ENCODE peak calls at places on chromosomes 6 and 20, in six cellular contexts. F is GM12891, A is breast epithelium, P is K562, D is Panc1, Z is spleen. L is an unnamed sample.
A peak's percentile ranks its signal among the peaks of the same experiment; 100 is the strongest.

GRCh38 chr6:161111256-161111655 is 119.7 kb downstream of the MAP3K4 start:
- DNase-seq in Z (no peak), P (no peak), D (no peak), F (no peak), A (no peak), L (no peak)

GRCh38 chr6:67045076-67045475 is 1338.0 kb upstream of the EYS start:
- DNase-seq in A (no peak), P (no peak), F (no peak), Z (no peak), D (no peak), L (no peak)

GRCh38 chr6:38567436-38567835 is 72.3 kb downstream of the BTBD9 start:
- DNase-seq in A (peak; percentile 71), P (no peak), D (no peak), F (no peak), Z (no peak), L (peak; percentile 9)

GRCh38 chr6:45105170-45105820 is 222.8 kb upstream of the RUNX2 start:
- DNase-seq in A (no peak), Z (no peak), F (no peak), P (no peak), D (no peak), L (no peak)

GRCh38 chr6:15363523-15364400 is 117.9 kb downstream of the JARID2 start:
- DNase-seq in D (no peak), Z (no peak), F (no peak), P (no peak), A (no peak), L (no peak)

GRCh38 chr20:12928755-12929401 is 79.9 kb upstream of the SPTLC3 start:
- DNase-seq in A (no peak), Z (no peak), P (no peak), F (no peak), D (no peak), L (no peak)

GRCh38 chr6:10412948-10413849 is 1.7 kb downstream of the TFAP2A start:
- DNase-seq in D (no peak), Z (no peak), F (no peak), A (peak; percentile 92), P (no peak), L (peak; percentile 92)

GRCh38 chr20:31833130-31833930 is 12.1 kb downstream of the FOXS1 start:
- DNase-seq in Z (peak; percentile 85), P (peak; percentile 82), D (no peak), A (no peak), F (peak; percentile 79), L (no peak)

GRCh38 chr6:14456941-14457340 is 339.4 kb downstream of the CD83 start:
- DNase-seq in A (no peak), D (no peak), F (no peak), P (no peak), Z (no peak), L (no peak)

GRCh38 chr6:90483116-90483839 is 103.6 kb downstream of the MAP3K7 start:
- DNase-seq in Z (no peak), P (no peak), A (no peak), F (no peak), D (no peak), L (no peak)

GRCh38 chr20:62887147-62887859 is 25.7 kb upstream of the TCFL5 start:
- DNase-seq in A (peak; percentile 75), F (no peak), P (no peak), Z (no peak), D (no peak), L (peak; percentile 74)

GRCh38 chr6:106125925-106126435 is 39.8 kb downstream of the PRDM1 start:
- DNase-seq in D (no peak), P (peak; percentile 35), F (no peak), A (no peak), Z (no peak), L (no peak)

GRCh38 chr6:32096394-32097258 is 12.5 kb downstream of the TNXB start:
- DNase-seq in A (no peak), P (no peak), F (no peak), D (no peak), Z (no peak), L (no peak)

GRCh38 chr6:155245871-155246270 is 17.9 kb upstream of the CLDN20 start:
- DNase-seq in F (no peak), D (no peak), Z (no peak), A (no peak), P (no peak), L (no peak)

GRCh38 chr6:44561062-44561591 is 173.6 kb downstream of the CDC5L start:
- DNase-seq in D (no peak), P (no peak), Z (no peak), A (no peak), F (peak; percentile 25), L (peak; percentile 28)

GRCh38 chr6:139531148-139531547 is 156.7 kb upstream of the CITED2 start:
- DNase-seq in F (no peak), P (peak; percentile 47), A (no peak), Z (no peak), D (no peak), L (no peak)

GRCh38 chr20:43241057-43241702 is 51.5 kb upstream of the PTPRT start:
- DNase-seq in A (no peak), Z (no peak), F (no peak), D (no peak), P (no peak), L (no peak)

GRCh38 chr6:169224185-169224695 is 29.4 kb downstream of the THBS2 start:
- DNase-seq in Z (no peak), P (peak; percentile 69), A (no peak), D (no peak), F (no peak), L (no peak)

GRCh38 chr6:117270121-117270959 is 5.0 kb downstream of the VGLL2 start:
- DNase-seq in P (no peak), F (no peak), D (no peak), A (no peak), Z (peak; percentile 67), L (no peak)

GRCh38 chr20:57953638-57954037 is 243.8 kb upstream of the PMEPA1 start:
- DNase-seq in Z (no peak), F (no peak), P (no peak), D (no peak), A (no peak), L (no peak)

GRCh38 chr6:35544748-35545361 is 32.2 kb upstream of the TULP1 start:
- DNase-seq in Z (peak; percentile 24), D (no peak), F (no peak), A (no peak), P (no peak), L (no peak)

GRCh38 chr6:41936073-41936837 is 5.4 kb downstream of the CCND3 start:
- DNase-seq in P (peak; percentile 91), F (peak; percentile 58), A (peak; percentile 65), Z (peak; percentile 86), D (peak; percentile 80), L (peak; percentile 77)

DNA sequence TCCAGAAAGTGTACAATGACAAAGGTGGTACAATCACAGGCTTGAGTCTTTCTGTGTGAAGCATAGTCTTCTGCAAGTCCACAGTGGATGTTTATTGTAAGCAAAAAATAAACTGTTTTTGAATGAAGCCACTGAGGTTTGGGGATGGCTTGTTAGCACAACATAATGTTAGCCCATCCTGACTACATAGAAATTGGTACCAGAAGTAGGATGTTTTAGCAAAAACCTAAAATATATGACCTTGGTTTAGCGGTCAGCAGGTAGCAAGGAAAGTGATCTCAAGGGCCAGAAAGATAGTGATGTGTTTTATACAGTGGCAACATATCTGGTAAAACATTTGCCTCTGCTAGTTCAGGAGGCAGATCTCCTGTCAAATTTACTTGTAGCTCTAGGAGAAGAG is 15.8 kb downstream of the PLAGL1 start:
- DNase-seq in P (no peak), A (no peak), F (no peak), D (no peak), Z (no peak), L (no peak)
- TF ChIP-seq POLR2AphosphoS5 in P (no peak), A (no peak), F (no peak), D (no peak), Z (no peak), L (no peak)

GRCh38 chr20:49184691-49185070 is 3.5 kb downstream of the STAU1 start:
- DNase-seq in F (no peak), A (no peak), D (no peak), P (no peak), Z (no peak), L (no peak)

GRCh38 chr20:49185071-49185757 is 2.9 kb downstream of the STAU1 start:
- DNase-seq in Z (no peak), F (no peak), P (no peak), A (no peak), D (no peak), L (no peak)

GRCh38 chr20:49186535-49187329 is 1.4 kb downstream of the STAU1 start:
- DNase-seq in F (no peak), D (peak; percentile 28), Z (peak; percentile 81), A (no peak), P (peak; percentile 70), L (peak; percentile 58)

GRCh38 chr20:49187330-49188100 is 619 bp downstream of the STAU1 start:
- DNase-seq in Z (no peak), F (peak; percentile 41), A (no peak), D (no peak), P (peak; percentile 42), L (peak; percentile 23)

DNA sequence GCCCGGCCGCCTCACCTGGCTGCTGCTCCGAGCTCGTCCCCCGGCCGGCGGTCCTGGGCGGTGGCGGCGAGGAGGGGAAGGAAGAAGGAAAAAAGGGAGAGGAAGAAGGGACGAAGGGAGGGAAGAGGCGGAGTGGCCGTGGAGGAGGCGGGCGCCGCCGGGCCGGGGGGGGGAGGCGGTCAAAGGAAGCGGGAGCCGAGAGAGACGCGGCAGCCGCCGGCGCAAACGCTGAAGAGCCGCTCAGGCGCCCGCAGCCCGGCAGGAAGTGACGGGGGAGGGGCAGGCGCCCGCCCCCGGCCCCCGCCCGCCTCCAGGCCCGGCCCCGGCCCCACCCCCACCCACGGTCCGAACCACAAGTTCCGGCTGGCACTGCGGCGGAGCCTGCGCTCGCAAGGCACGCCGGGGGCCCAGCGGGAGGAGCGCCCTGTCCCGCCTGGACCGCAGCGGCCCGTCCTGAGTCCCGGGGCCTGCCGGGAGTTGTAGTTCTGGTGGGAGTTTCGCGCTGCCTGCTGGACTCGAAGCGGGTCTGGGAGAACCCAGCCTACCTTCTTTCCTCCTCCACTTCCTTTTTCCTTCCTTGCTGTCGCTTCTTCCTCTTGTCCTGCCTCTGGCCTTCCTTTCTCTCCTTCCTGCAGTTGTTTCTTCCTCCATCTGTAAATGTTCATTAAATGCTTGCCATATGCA is at the start of gene STAU1:
- DNase-seq in A (peak; percentile 92), Z (peak; percentile 99), P (peak; percentile 97), F (peak; percentile 96), D (peak; percentile 71), L (peak; percentile 94)
- TF ChIP-seq POLR2AphosphoS5 in A (peak; percentile 11), Z (peak; percentile 94), P (peak; percentile 75), F (peak; percentile 44), D (peak; percentile 71), L (peak; percentile 88)

GRCh38 chr20:433300-433975 is 25.3 kb downstream of the RBCK1 start:
- DNase-seq in F (peak; percentile 79), Z (no peak), P (no peak), A (no peak), D (no peak), L (no peak)

GRCh38 chr20:436476-436875 is 25.9 kb downstream of the TBC1D20 start:
- DNase-seq in P (no peak), F (no peak), Z (no peak), A (no peak), D (no peak), L (no peak)

GRCh38 chr20:434221-434620 is 26.1 kb downstream of the RBCK1 start:
- DNase-seq in P (no peak), F (no peak), A (no peak), Z (no peak), D (no peak), L (no peak)

GRCh38 chr20:435558-435957 is 26.8 kb downstream of the TBC1D20 start:
- DNase-seq in D (no peak), F (no peak), P (no peak), A (no peak), Z (no peak), L (no peak)

GRCh38 chr20:434661-435419 is 26.7 kb downstream of the RBCK1 start:
- DNase-seq in A (no peak), Z (no peak), P (no peak), F (no peak), D (no peak), L (no peak)
- TF ChIP-seq POLR2AphosphoS5 in A (no peak), Z (peak; percentile 71), P (no peak), F (no peak), D (no peak), L (no peak)

GRCh38 chr20:20010639-20011500 is 6.3 kb upstream of the NAA20 start:
- DNase-seq in F (no peak), D (no peak), A (no peak), P (no peak), Z (no peak), L (peak; percentile 20)
- TF ChIP-seq POLR2AphosphoS5 in F (no peak), D (no peak), A (no peak), P (no peak), Z (no peak), L (peak; percentile 92)